ENCODE peak calls at places on chromosome 4, in four cellular contexts. One of them, this sample, is unnamed.

GRCh38 chr4:55356991-55357461 is 11.0 kb downstream of the SRD5A3 start:
- DNase-seq in K562: no peak
- DNase-seq in HepG2: peak
- DNase-seq in HCT116: no peak
- DNase-seq in this sample: no peak

GRCh38 chr4:11451720-11452119 is 23.0 kb upstream of the HS3ST1 start:
- DNase-seq in K562: no peak
- DNase-seq in HepG2: no peak
- DNase-seq in HCT116: no peak
- DNase-seq in this sample: no peak

GRCh38 chr4:118112647-118113046 is 78.4 kb downstream of the NDST3 start:
- DNase-seq in K562: no peak
- DNase-seq in HepG2: no peak
- DNase-seq in HCT116: no peak
- DNase-seq in this sample: no peak

GRCh38 chr4:26404597-26405323 is 83.9 kb downstream of the RBPJ start:
- DNase-seq in K562: no peak
- DNase-seq in HepG2: no peak
- DNase-seq in HCT116: no peak
- DNase-seq in this sample: no peak

GRCh38 chr4:37780444-37781133 is 45.9 kb upstream of the PGM2 start:
- DNase-seq in K562: no peak
- DNase-seq in HepG2: peak
- DNase-seq in HCT116: no peak
- DNase-seq in this sample: no peak

GRCh38 chr4:122710434-122711308 is 21.8 kb upstream of the BBS12 start:
- DNase-seq in K562: no peak
- DNase-seq in HepG2: no peak
- DNase-seq in HCT116: no peak
- DNase-seq in this sample: no peak

GRCh38 chr4:81069706-81070331 is 39.3 kb downstream of the BMP3 start:
- DNase-seq in K562: peak
- DNase-seq in HepG2: peak
- DNase-seq in HCT116: peak
- DNase-seq in this sample: peak

GRCh38 chr4:22708961-22709360 is 16.2 kb downstream of the GBA3 start:
- DNase-seq in K562: no peak
- DNase-seq in HepG2: no peak
- DNase-seq in HCT116: no peak
- DNase-seq in this sample: no peak

GRCh38 chr4:109432676-109433075 is 939 bp upstream of the SEC24B start:
- DNase-seq in K562: no peak
- DNase-seq in HepG2: no peak
- DNase-seq in HCT116: no peak
- DNase-seq in this sample: no peak

GRCh38 chr4:13627185-13627605 is 330 bp downstream of the BOD1L1 start:
- DNase-seq in K562: no peak
- DNase-seq in HepG2: no peak
- DNase-seq in HCT116: no peak
- DNase-seq in this sample: no peak

GRCh38 chr4:139297001-139297410 is 4.3 kb upstream of the NAA15 start:
- DNase-seq in K562: peak
- DNase-seq in HepG2: peak
- DNase-seq in HCT116: no peak
- DNase-seq in this sample: no peak

GRCh38 chr4:83269256-83269655 is 15.3 kb downstream of the COQ2 start:
- DNase-seq in K562: no peak
- DNase-seq in HepG2: no peak
- DNase-seq in HCT116: no peak
- DNase-seq in this sample: no peak

GRCh38 chr4:14871676-14872430 is 130.4 kb upstream of the CPEB2 start:
- DNase-seq in K562: peak
- DNase-seq in HepG2: peak
- DNase-seq in HCT116: peak
- DNase-seq in this sample: no peak

GRCh38 chr4:107210450-107211239 is 174.5 kb upstream of the DKK2 start:
- DNase-seq in K562: no peak
- DNase-seq in HepG2: no peak
- DNase-seq in HCT116: no peak
- DNase-seq in this sample: no peak

GRCh38 chr4:74969507-74970474 is 36.9 kb downstream of the PARM1 start:
- DNase-seq in K562: no peak
- DNase-seq in HepG2: no peak
- DNase-seq in HCT116: no peak
- DNase-seq in this sample: no peak
- H3K27ac ChIP-seq in K562: no peak
- H3K27ac ChIP-seq in HepG2: no peak
- H3K27ac ChIP-seq in HCT116: no peak
- H3K27ac ChIP-seq in this sample: no peak

GRCh38 chr4:119537586-119537985 is 91.0 kb downstream of the PDE5A start:
- DNase-seq in K562: no peak
- DNase-seq in HepG2: no peak
- DNase-seq in HCT116: no peak
- DNase-seq in this sample: no peak
- TF ChIP-seq RAD21 in K562: no peak
- TF ChIP-seq RAD21 in HepG2: no peak
- TF ChIP-seq RAD21 in HCT116: no peak
- TF ChIP-seq RAD21 in this sample: no peak

DNA sequence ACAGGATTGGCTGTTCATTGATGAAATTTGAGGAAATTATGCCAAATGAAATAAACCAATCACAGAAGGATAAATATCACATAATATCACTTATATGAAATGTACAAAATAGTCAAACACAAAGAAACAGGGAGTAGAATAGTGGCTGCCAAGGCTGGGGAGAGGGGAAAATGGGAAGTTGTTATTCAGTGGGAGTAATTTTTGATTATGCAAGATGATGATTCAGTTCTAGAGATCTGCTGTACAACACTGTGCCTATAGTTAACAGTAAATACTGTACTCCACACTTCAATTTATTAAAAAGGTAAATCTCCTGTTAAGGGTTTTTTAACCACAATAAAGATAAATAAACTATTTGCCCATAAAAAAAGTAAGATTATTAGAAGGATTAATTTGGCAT is 101.1 kb downstream of the TMA16 start:
- DNase-seq in K562: no peak
- DNase-seq in HepG2: no peak
- DNase-seq in HCT116: no peak
- DNase-seq in this sample: no peak
- TF ChIP-seq ZNF274 in K562: no peak
- TF ChIP-seq ZNF274 in HepG2: no peak
- TF ChIP-seq ZNF274 in HCT116: no peak
- TF ChIP-seq ZNF274 in this sample: no peak

DNA sequence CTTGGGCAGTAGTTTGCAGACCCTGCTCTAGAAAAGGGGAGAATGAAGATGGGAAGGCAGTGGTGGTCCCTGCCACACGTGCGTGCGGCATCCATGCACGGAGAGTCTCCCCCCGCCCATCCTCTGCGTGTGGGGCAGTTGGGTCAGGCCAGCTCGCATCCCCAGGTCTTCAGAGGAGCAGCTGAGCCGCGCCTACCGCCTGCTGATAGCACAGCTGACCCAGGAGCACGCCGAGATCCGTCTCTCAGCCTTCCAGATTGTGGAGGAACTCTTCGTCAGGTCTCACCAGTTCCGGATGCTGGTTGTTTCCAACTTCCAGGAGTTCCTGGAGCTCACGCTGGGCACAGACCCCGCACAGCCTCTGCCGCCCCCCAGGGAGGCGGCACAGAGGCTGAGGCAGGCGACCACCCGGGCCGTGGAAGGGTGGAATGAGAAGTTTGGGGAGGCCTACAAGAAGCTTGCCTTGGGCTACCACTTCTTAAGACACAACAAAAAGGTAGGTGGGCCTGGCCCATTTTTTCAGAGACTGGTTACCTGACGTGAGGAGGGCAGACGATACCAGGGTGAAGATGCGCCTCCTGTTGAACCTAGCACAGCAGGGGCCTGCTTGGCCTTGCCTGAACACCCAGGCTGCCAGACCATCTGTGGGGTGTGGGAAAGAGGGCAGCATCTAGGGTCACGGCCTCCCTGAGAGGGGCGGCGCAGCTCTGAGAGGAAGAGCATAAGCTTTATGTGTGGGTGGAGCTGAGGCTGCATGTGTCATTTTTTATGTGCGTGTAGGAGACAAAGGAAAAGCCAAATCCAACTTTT is 2.6 kb downstream of the UVSSA start:
- DNase-seq in K562: no peak
- DNase-seq in HepG2: no peak
- DNase-seq in HCT116: no peak
- DNase-seq in this sample: no peak
- H3K27ac ChIP-seq in K562: no peak
- H3K27ac ChIP-seq in HepG2: no peak
- H3K27ac ChIP-seq in HCT116: no peak
- H3K27ac ChIP-seq in this sample: no peak

This sample was measured in H1.